ENCODE peak calls at places on chromosome 1, in four cellular contexts. T is mesenchymal stem cell, E is H1, J is IMR-90. O is an unnamed sample.

GRCh38 chr1:203911806-203912205 is 50.4 kb downstream of the SNRPE start:
- DNase-seq in T (no peak), E (no peak), J (no peak), O (no peak)

GRCh38 chr1:223700388-223700918 is 11.9 kb upstream of the CAPN2 start:
- DNase-seq in T (peak; percentile 50), E (no peak), J (peak; percentile 48), O (no peak)

GRCh38 chr1:1302006-1302430 is 5.7 kb downstream of the ACAP3 start:
- DNase-seq in T (no peak), E (no peak), J (no peak), O (peak; percentile 57)

GRCh38 chr1:104073463-104073902 is 323.8 kb downstream of the AMY1C start:
- DNase-seq in T (no peak), E (no peak), J (no peak), O (peak; percentile 24)

GRCh38 chr1:230744382-230744781 is 2.8 kb upstream of the CAPN9 start:
- DNase-seq in T (peak; percentile 58), E (no peak), J (peak; percentile 36), O (no peak)

GRCh38 chr1:178664278-178664677 is 60.8 kb upstream of the RALGPS2 start:
- DNase-seq in T (no peak), E (no peak), J (no peak), O (no peak)

GRCh38 chr1:17561561-17561985 is 22.1 kb downstream of the ARHGEF10L start:
- DNase-seq in T (no peak), E (no peak), J (no peak), O (no peak)

GRCh38 chr1:246761386-246761785 is 37.2 kb downstream of the SCCPDH start:
- DNase-seq in T (no peak), E (no peak), J (peak; percentile 5), O (no peak)

GRCh38 chr1:206955476-206956312 is 9.4 kb upstream of the PIGR start:
- DNase-seq in T (no peak), E (no peak), J (no peak), O (no peak)

GRCh38 chr1:22575532-22576147 is 12.4 kb downstream of the EPHA8 start:
- DNase-seq in T (no peak), E (no peak), J (no peak), O (no peak)

GRCh38 chr1:238690415-238690814 is 696.0 kb upstream of the CHRM3 start:
- DNase-seq in T (peak; percentile 23), E (no peak), J (peak; percentile 35), O (no peak)

GRCh38 chr1:182163821-182164223 is 102.3 kb upstream of the ZNF648 start:
- DNase-seq in T (no peak), E (no peak), J (no peak), O (no peak)

GRCh38 chr1:179079113-179079761 is 2.6 kb upstream of the TOR3A start:
- DNase-seq in T (peak; percentile 85), E (no peak), J (peak; percentile 81), O (peak; percentile 51)

GRCh38 chr1:12287869-12288268 is 58.0 kb downstream of the VPS13D start:
- DNase-seq in T (no peak), E (no peak), J (no peak), O (no peak)

GRCh38 chr1:221284028-221284427 is 404.8 kb downstream of the HLX start:
- DNase-seq in T (peak; percentile 60), E (no peak), J (peak; percentile 85), O (no peak)

GRCh38 chr1:230878584-230878975 is 10.3 kb upstream of the C1orf198 start:
- DNase-seq in T (peak; percentile 67), E (no peak), J (peak; percentile 81), O (no peak)

GRCh38 chr1:2801046-2801445 is 447 bp downstream of the TTC34 start:
- DNase-seq in T (no peak), E (no peak), J (no peak), O (no peak)

GRCh38 chr1:28171246-28171645 is 5.2 kb downstream of the PTAFR start:
- DNase-seq in T (no peak), E (no peak), J (no peak), O (no peak)

GRCh38 chr1:4161271-4162006 is 261.4 kb upstream of the C1orf174 start:
- DNase-seq in T (no peak), E (no peak), J (no peak), O (peak; percentile 13)

GRCh38 chr1:34884536-34884935 is 25.0 kb upstream of the SMIM12 start:
- DNase-seq in T (no peak), E (no peak), J (no peak), O (no peak)

GRCh38 chr1:205325334-205325884 is 3.9 kb upstream of the NUAK2 start:
- DNase-seq in T (peak; percentile 83), E (peak; percentile 67), J (peak; percentile 84), O (peak; percentile 83)

GRCh38 chr1:11692899-11693590 is 1.5 kb downstream of the DRAXIN start:
- DNase-seq in T (peak; percentile 18), E (no peak), J (peak; percentile 77), O (no peak)

GRCh38 chr1:6267686-6268281 is 6.9 kb upstream of the GPR153 start:
- DNase-seq in T (no peak), E (no peak), J (peak; percentile 52), O (no peak)

GRCh38 chr1:89322402-89322801 is 41.5 kb upstream of the GBP6 start:
- DNase-seq in T (no peak), E (no peak), J (no peak), O (no peak)

GRCh38 chr1:39381839-39382238 is 109.6 kb upstream of the BMP8A start:
- DNase-seq in T (peak; percentile 59), E (no peak), J (peak; percentile 67), O (no peak)

GRCh38 chr1:168261390-168261789 is 19.3 kb upstream of the TBX19 start:
- DNase-seq in T (peak; percentile 3), E (no peak), J (peak; percentile 65), O (no peak)

GRCh38 chr1:168260393-168260792 is 20.3 kb upstream of the TBX19 start:
- DNase-seq in T (no peak), E (no peak), J (no peak), O (no peak)

GRCh38 chr1:168256164-168256563 is 24.5 kb upstream of the TBX19 start:
- DNase-seq in T (no peak), E (no peak), J (no peak), O (no peak)

GRCh38 chr1:168257397-168257796 is 23.3 kb upstream of the TBX19 start:
- DNase-seq in T (no peak), E (no peak), J (no peak), O (no peak)

DNA sequence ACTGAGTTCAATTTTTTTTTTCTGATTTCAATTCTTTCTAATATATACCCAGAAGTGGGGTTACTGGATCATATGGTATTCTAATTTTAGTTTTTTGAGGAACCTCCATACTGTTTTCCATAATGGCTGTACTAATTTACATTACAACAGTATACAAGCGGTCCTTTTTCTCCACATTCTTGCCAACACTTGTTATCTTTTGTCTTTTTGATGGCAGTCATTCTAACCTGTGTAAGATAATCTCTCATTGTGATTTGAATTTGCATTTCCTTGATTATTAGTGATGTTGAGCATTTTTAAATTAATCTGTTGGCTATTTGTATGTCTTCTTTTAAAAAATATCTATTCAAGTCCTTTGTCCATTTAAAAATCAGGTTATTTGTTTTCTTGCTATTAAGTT is 21.1 kb upstream of the TBX19 start:
- DNase-seq in T (no peak), E (no peak), J (no peak), O (no peak)
- H2AK5ac ChIP-seq in T (no peak overlapping the region), E (no peak overlapping the region), J (no peak overlapping the region), O (no peak overlapping the region)

GRCh38 chr1:8263806-8264205 is 54.1 kb upstream of the SLC45A1 start:
- DNase-seq in T (no peak), E (no peak), J (no peak), O (no peak)
- H2AK5ac ChIP-seq in T (no peak overlapping the region), E (no peak overlapping the region), J (no peak overlapping the region), O (no peak overlapping the region)

GRCh38 chr1:114467491-114467890 is 43.5 kb downstream of the TRIM33 start:
- DNase-seq in T (no peak), E (no peak), J (no peak), O (no peak)
- H2AK5ac ChIP-seq in T (no peak overlapping the region), E (no peak overlapping the region), J (no peak overlapping the region), O (no peak overlapping the region)

GRCh38 chr1:83118472-83118871 is 880.5 kb downstream of the TTLL7 start:
- DNase-seq in T (no peak), E (no peak), J (no peak), O (no peak)
- H2AK5ac ChIP-seq in T (no peak overlapping the region), E (no peak overlapping the region), J (no peak overlapping the region), O (no peak overlapping the region)

DNA sequence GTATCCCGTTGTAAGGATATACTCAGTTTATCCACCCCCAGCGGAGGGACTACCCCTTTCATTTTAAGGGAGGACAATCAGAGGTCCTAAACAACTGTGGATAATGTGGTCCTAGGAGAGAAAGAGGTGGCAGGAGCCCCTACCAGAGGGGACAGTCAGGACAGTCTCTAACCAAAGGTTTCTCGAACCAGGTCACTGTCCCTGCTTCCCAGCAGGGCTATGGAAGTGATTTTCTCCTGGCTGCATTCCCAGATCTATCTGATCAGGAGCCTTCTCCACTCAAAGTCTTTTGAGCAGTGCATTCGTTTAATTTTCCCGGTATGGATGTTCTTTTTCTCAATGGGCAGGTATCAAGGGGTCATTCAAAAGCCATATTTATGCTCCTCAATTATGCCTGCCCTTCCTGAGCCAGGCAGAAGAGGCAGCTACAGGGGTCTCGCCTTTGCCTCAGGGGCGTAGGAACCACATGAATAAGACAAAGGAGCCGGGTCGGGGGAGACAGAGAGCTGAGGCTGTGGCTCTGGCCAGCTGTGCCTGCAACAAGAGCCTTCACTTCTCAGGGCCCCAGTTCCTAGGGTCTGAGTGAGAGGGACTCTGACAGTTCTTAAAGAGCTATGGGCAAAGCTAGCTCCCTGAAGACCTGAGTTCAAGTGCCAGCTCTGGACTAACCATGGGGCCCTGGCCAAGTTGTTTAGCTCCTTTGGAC is 62.5 kb upstream of the DMRTB1 start:
- DNase-seq in T (no peak), E (no peak), J (no peak), O (no peak)
- H2AK5ac ChIP-seq in T (no peak overlapping the region), E (no peak overlapping the region), J (no peak overlapping the region), O (no peak overlapping the region)

GRCh38 chr1:191176131-191176530 is 698.5 kb upstream of the BRINP3 start:
- DNase-seq in T (no peak), E (no peak), J (no peak), O (no peak)

GRCh38 chr1:191174298-191174697 is 696.6 kb upstream of the BRINP3 start:
- DNase-seq in T (no peak), E (no peak), J (peak; percentile 3), O (no peak)
- H2AK5ac ChIP-seq in T (no peak overlapping the region), E (no peak overlapping the region), J (no peak overlapping the region), O (no peak overlapping the region)

DNA sequence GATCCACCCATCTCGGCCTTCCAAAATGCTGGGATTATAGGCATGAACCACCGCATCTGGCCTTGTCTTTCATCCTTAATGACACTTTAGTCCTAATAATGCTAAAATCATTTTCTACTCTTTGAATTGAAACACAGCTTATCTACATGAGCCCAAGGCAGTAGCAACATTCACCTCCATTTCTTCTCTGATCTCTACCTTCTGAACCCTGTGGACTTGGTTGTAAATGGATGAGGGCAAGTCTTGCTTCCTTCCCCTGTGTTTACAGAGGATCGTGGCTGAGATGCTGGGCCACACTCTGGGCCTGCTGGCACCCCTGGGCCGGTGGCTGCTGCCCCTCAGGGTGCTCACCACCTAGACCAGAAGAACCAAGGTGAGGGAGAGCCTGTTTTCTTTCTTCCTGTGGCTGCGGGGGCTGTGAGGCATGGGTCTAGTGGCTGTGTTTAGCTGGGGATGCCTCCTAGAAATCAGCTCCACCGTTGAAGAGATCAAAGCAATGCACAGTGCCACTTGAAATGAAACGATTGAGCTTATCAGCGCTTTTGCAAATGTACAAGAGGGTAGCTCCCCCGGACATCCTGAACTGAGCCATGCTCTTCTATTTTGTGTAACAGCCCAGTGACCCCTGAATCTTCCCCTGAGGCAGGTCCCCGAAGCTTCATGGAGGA is 32.2 kb upstream of the LGALS8 start:
- DNase-seq in T (no peak), E (no peak), J (no peak), O (no peak)
- H2AK5ac ChIP-seq in T (no peak overlapping the region), E (no peak overlapping the region), J (no peak overlapping the region), O (no peak overlapping the region)